ENCODE peak calls at places on chromosomes 13 and 19, in ten cellular contexts. One of them, this sample, is unnamed.
A peak's percentile ranks its signal among the peaks of the same experiment; 100 is the strongest.

GRCh38 chr19:34075661-34076091 is 96.6 kb upstream of the LSM14A start:
- DNase-seq in adrenal gland: no peak
- DNase-seq in fibroblast of mammary gland: no peak
- DNase-seq in prostate gland: no peak
- DNase-seq in fibroblast of pulmonary artery: no peak
- DNase-seq in activated B cell treated with CpG ODN at 0.5 μM for 24 hours: no peak
- DNase-seq in AG04450: no peak
- DNase-seq in Panc1: no peak
- DNase-seq in ascending aorta: no peak
- DNase-seq in heart left ventricle: no peak
- DNase-seq in this sample: no peak

GRCh38 chr19:33684550-33685303 is 63.0 kb downstream of the CHST8 start:
- DNase-seq in heart left ventricle: no peak
- DNase-seq in activated B cell treated with CpG ODN at 0.5 μM for 24 hours: no peak
- DNase-seq in ascending aorta: no peak
- DNase-seq in prostate gland: no peak
- DNase-seq in fibroblast of mammary gland: no peak
- DNase-seq in fibroblast of pulmonary artery: no peak
- DNase-seq in adrenal gland: peak; percentile 45
- DNase-seq in AG04450: no peak
- DNase-seq in Panc1: no peak
- DNase-seq in this sample: peak; percentile 11

GRCh38 chr19:35166100-35167063 is 11.8 kb downstream of the FXYD5 start:
- DNase-seq in AG04450: no peak
- DNase-seq in fibroblast of mammary gland: no peak
- DNase-seq in activated B cell treated with CpG ODN at 0.5 μM for 24 hours: no peak
- DNase-seq in prostate gland: no peak
- DNase-seq in heart left ventricle: no peak
- DNase-seq in fibroblast of pulmonary artery: no peak
- DNase-seq in adrenal gland: no peak
- DNase-seq in Panc1: no peak
- DNase-seq in ascending aorta: no peak
- DNase-seq in this sample: no peak

GRCh38 chr13:104691765-104692164 is 1625.5 kb upstream of the SLC10A2 start:
- DNase-seq in heart left ventricle: no peak
- DNase-seq in AG04450: no peak
- DNase-seq in ascending aorta: no peak
- DNase-seq in fibroblast of pulmonary artery: no peak
- DNase-seq in prostate gland: no peak
- DNase-seq in activated B cell treated with CpG ODN at 0.5 μM for 24 hours: no peak
- DNase-seq in fibroblast of mammary gland: no peak
- DNase-seq in adrenal gland: no peak
- DNase-seq in Panc1: no peak
- DNase-seq in this sample: no peak

GRCh38 chr19:35344511-35345031 is 3.1 kb upstream of the FFAR1 start:
- DNase-seq in heart left ventricle: no peak
- DNase-seq in prostate gland: no peak
- DNase-seq in fibroblast of pulmonary artery: no peak
- DNase-seq in activated B cell treated with CpG ODN at 0.5 μM for 24 hours: peak; percentile 14
- DNase-seq in Panc1: no peak
- DNase-seq in AG04450: no peak
- DNase-seq in fibroblast of mammary gland: no peak
- DNase-seq in adrenal gland: peak; percentile 11
- DNase-seq in ascending aorta: peak; percentile 42
- DNase-seq in this sample: no peak

GRCh38 chr19:1042689-1043511 is 3.0 kb downstream of the ABCA7 start:
- DNase-seq in activated B cell treated with CpG ODN at 0.5 μM for 24 hours: no peak
- DNase-seq in prostate gland: no peak
- DNase-seq in fibroblast of pulmonary artery: no peak
- DNase-seq in Panc1: no peak
- DNase-seq in ascending aorta: no peak
- DNase-seq in fibroblast of mammary gland: no peak
- DNase-seq in heart left ventricle: no peak
- DNase-seq in AG04450: no peak
- DNase-seq in adrenal gland: no peak
- DNase-seq in this sample: no peak

GRCh38 chr19:56167064-56167578 is 8.7 kb upstream of the GALP start:
- DNase-seq in adrenal gland: no peak
- DNase-seq in ascending aorta: no peak
- DNase-seq in fibroblast of pulmonary artery: peak; percentile 34
- DNase-seq in Panc1: no peak
- DNase-seq in prostate gland: no peak
- DNase-seq in heart left ventricle: no peak
- DNase-seq in fibroblast of mammary gland: peak; percentile 13
- DNase-seq in AG04450: no peak
- DNase-seq in activated B cell treated with CpG ODN at 0.5 μM for 24 hours: no peak
- DNase-seq in this sample: no peak

GRCh38 chr13:110391273-110391672 is 84.2 kb downstream of the COL4A2 start:
- DNase-seq in Panc1: no peak
- DNase-seq in fibroblast of mammary gland: peak; percentile 50
- DNase-seq in fibroblast of pulmonary artery: peak; percentile 61
- DNase-seq in heart left ventricle: no peak
- DNase-seq in activated B cell treated with CpG ODN at 0.5 μM for 24 hours: no peak
- DNase-seq in ascending aorta: no peak
- DNase-seq in prostate gland: no peak
- DNase-seq in AG04450: no peak
- DNase-seq in adrenal gland: no peak
- DNase-seq in this sample: no peak

GRCh38 chr13:66992183-66992582 is 238.0 kb downstream of the PCDH9 start:
- DNase-seq in prostate gland: no peak
- DNase-seq in ascending aorta: no peak
- DNase-seq in AG04450: no peak
- DNase-seq in activated B cell treated with CpG ODN at 0.5 μM for 24 hours: no peak
- DNase-seq in fibroblast of pulmonary artery: peak; percentile 73
- DNase-seq in adrenal gland: no peak
- DNase-seq in fibroblast of mammary gland: no peak
- DNase-seq in Panc1: no peak
- DNase-seq in heart left ventricle: no peak
- DNase-seq in this sample: no peak

GRCh38 chr13:40910324-40911050 is 108.6 kb downstream of the ELF1 start:
- DNase-seq in fibroblast of pulmonary artery: peak; percentile 30
- DNase-seq in fibroblast of mammary gland: peak; percentile 17
- DNase-seq in prostate gland: no peak
- DNase-seq in heart left ventricle: no peak
- DNase-seq in adrenal gland: no peak
- DNase-seq in ascending aorta: no peak
- DNase-seq in activated B cell treated with CpG ODN at 0.5 μM for 24 hours: no peak
- DNase-seq in Panc1: no peak
- DNase-seq in AG04450: no peak
- DNase-seq in this sample: no peak

GRCh38 chr13:98054301-98054700 is 88.6 kb upstream of the FARP1 start:
- DNase-seq in ascending aorta: no peak
- DNase-seq in fibroblast of mammary gland: no peak
- DNase-seq in fibroblast of pulmonary artery: no peak
- DNase-seq in adrenal gland: no peak
- DNase-seq in AG04450: no peak
- DNase-seq in activated B cell treated with CpG ODN at 0.5 μM for 24 hours: no peak
- DNase-seq in Panc1: no peak
- DNase-seq in prostate gland: no peak
- DNase-seq in heart left ventricle: no peak
- DNase-seq in this sample: no peak

GRCh38 chr13:112207124-112207523 is 140.2 kb downstream of the SOX1 start:
- DNase-seq in ascending aorta: no peak
- DNase-seq in fibroblast of pulmonary artery: no peak
- DNase-seq in heart left ventricle: no peak
- DNase-seq in AG04450: no peak
- DNase-seq in activated B cell treated with CpG ODN at 0.5 μM for 24 hours: no peak
- DNase-seq in adrenal gland: no peak
- DNase-seq in fibroblast of mammary gland: no peak
- DNase-seq in prostate gland: no peak
- DNase-seq in Panc1: no peak
- DNase-seq in this sample: no peak

GRCh38 chr19:49097453-49098288 is 12.4 kb downstream of the SNRNP70 start:
- DNase-seq in heart left ventricle: peak; percentile 54
- DNase-seq in adrenal gland: peak; percentile 74
- DNase-seq in activated B cell treated with CpG ODN at 0.5 μM for 24 hours: peak; percentile 61
- DNase-seq in prostate gland: peak; percentile 84
- DNase-seq in AG04450: peak; percentile 53
- DNase-seq in Panc1: peak; percentile 65
- DNase-seq in fibroblast of mammary gland: peak; percentile 70
- DNase-seq in fibroblast of pulmonary artery: peak; percentile 80
- DNase-seq in ascending aorta: peak; percentile 80
- DNase-seq in this sample: peak; percentile 68
- TF ChIP-seq CTCF in heart left ventricle: peak; percentile 99
- TF ChIP-seq CTCF in adrenal gland: peak; percentile 96
- TF ChIP-seq CTCF in activated B cell treated with CpG ODN at 0.5 μM for 24 hours: peak; percentile 71
- TF ChIP-seq CTCF in prostate gland: peak; percentile 99
- TF ChIP-seq CTCF in AG04450: peak; percentile 99
- TF ChIP-seq CTCF in Panc1: peak; percentile 94
- TF ChIP-seq CTCF in fibroblast of mammary gland: peak; percentile 99
- TF ChIP-seq CTCF in fibroblast of pulmonary artery: peak; percentile 100
- TF ChIP-seq CTCF in ascending aorta: peak; percentile 95
- TF ChIP-seq CTCF in this sample: peak; percentile 99

DNA sequence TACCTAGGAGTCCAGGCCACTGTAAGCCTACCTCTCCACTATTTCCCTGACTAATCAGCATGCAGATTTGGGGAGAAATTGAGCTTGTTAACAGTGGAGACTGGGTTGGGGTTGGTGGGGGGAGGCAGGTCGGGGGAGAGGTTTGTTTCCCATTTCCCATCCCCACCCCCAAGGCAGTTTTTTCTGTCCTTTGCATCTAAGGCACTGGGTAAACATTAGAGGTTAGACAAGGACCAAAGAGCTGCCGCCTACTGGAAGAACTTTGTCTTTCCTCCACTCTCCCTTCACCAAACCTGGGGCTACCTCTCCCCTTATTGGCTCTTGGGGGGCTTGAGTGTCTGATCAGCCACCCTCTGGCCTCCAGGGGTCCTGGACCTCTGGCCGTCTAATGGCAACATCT is 953 bp downstream of the KCNN4 start:
- DNase-seq in heart left ventricle: no peak
- DNase-seq in Panc1: no peak
- DNase-seq in ascending aorta: no peak
- DNase-seq in adrenal gland: no peak
- DNase-seq in activated B cell treated with CpG ODN at 0.5 μM for 24 hours: no peak
- DNase-seq in fibroblast of pulmonary artery: no peak
- DNase-seq in AG04450: no peak
- DNase-seq in fibroblast of mammary gland: no peak
- DNase-seq in prostate gland: no peak
- DNase-seq in this sample: no peak
- TF ChIP-seq CTCF in heart left ventricle: no peak
- TF ChIP-seq CTCF in Panc1: peak; percentile 59
- TF ChIP-seq CTCF in ascending aorta: no peak
- TF ChIP-seq CTCF in adrenal gland: no peak
- TF ChIP-seq CTCF in activated B cell treated with CpG ODN at 0.5 μM for 24 hours: no peak
- TF ChIP-seq CTCF in fibroblast of pulmonary artery: no peak
- TF ChIP-seq CTCF in AG04450: no peak
- TF ChIP-seq CTCF in fibroblast of mammary gland: no peak
- TF ChIP-seq CTCF in prostate gland: no peak
- TF ChIP-seq CTCF in this sample: peak; percentile 18

DNA sequence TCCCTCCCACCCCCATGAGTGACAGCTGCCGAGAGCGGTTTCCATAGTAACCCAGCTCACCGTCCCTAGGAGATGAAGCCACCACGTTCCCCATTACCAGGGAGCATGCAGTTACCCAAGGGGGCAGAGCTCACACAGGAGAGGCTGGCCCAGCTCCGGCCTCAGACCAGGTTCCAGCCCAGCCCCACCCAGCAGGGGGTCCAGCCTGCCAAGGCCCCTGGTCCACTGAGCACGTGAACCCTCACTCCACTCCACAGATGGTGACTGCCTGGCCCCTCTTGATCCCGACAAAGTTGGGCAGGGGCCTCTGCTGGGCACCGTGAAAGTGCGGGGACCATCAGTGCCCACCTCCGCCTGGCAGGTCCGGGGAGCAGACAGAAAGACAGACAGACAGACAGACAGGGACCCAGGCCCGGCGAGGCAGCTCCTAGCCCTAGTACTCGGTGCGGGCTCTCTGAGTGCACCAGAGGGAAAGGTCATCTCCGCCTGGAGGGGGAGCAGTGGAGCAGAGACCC is 50.7 kb downstream of the CELF5 start:
- DNase-seq in heart left ventricle: no peak
- DNase-seq in fibroblast of mammary gland: no peak
- DNase-seq in fibroblast of pulmonary artery: no peak
- DNase-seq in ascending aorta: no peak
- DNase-seq in adrenal gland: no peak
- DNase-seq in activated B cell treated with CpG ODN at 0.5 μM for 24 hours: peak; percentile 31
- DNase-seq in prostate gland: no peak
- DNase-seq in AG04450: no peak
- DNase-seq in Panc1: no peak
- DNase-seq in this sample: no peak
- TF ChIP-seq CTCF in heart left ventricle: no peak
- TF ChIP-seq CTCF in fibroblast of mammary gland: peak; percentile 39
- TF ChIP-seq CTCF in fibroblast of pulmonary artery: peak; percentile 42
- TF ChIP-seq CTCF in ascending aorta: peak; percentile 11
- TF ChIP-seq CTCF in adrenal gland: no peak
- TF ChIP-seq CTCF in activated B cell treated with CpG ODN at 0.5 μM for 24 hours: no peak
- TF ChIP-seq CTCF in prostate gland: no peak
- TF ChIP-seq CTCF in AG04450: peak; percentile 46
- TF ChIP-seq CTCF in Panc1: no peak
- TF ChIP-seq CTCF in this sample: no peak

DNA sequence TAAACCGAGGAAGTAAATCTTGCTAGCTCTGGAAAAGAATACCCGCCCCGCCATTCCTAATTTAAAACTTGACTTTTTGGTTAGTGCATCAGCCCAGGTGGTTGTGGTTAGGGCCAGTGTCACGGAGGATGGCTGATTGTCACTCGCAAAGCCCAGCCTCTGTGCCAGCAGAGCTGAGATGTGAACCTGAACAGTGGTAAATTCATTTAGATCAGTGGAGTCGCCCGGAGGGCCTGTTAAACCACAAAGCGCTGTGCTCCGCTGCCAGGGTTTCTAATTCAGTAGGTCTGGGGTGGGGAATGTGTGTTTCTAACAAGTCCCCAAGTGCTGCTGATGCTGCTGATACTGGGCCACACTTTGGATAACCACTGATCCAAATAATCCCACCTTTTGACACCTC is 425.3 kb downstream of the DCT start:
- DNase-seq in ascending aorta: no peak
- DNase-seq in adrenal gland: no peak
- DNase-seq in Panc1: no peak
- DNase-seq in prostate gland: no peak
- DNase-seq in activated B cell treated with CpG ODN at 0.5 μM for 24 hours: no peak
- DNase-seq in fibroblast of pulmonary artery: no peak
- DNase-seq in fibroblast of mammary gland: no peak
- DNase-seq in heart left ventricle: no peak
- DNase-seq in AG04450: no peak
- DNase-seq in this sample: no peak
- TF ChIP-seq CTCF in ascending aorta: no peak
- TF ChIP-seq CTCF in adrenal gland: no peak
- TF ChIP-seq CTCF in Panc1: no peak
- TF ChIP-seq CTCF in prostate gland: no peak
- TF ChIP-seq CTCF in activated B cell treated with CpG ODN at 0.5 μM for 24 hours: no peak
- TF ChIP-seq CTCF in fibroblast of pulmonary artery: no peak
- TF ChIP-seq CTCF in fibroblast of mammary gland: no peak
- TF ChIP-seq CTCF in heart left ventricle: no peak
- TF ChIP-seq CTCF in AG04450: no peak
- TF ChIP-seq CTCF in this sample: no peak